ENCODE peak calls at places on chromosomes 16 and 17, in seven cellular contexts. One of them, this sample, is unnamed.

GRCh38 chr17:10737168-10737622 is 7.4 kb upstream of the TMEM220 start:
- DNase-seq in mesendoderm: peak; percentile 70
- DNase-seq in MM.1S: peak; percentile 12
- DNase-seq in neuronal stem cell: no peak
- DNase-seq in neural progenitor cell: peak; percentile 70
- DNase-seq in astrocyte: peak; percentile 29
- DNase-seq in SK-N-MC: no peak
- DNase-seq in this sample: no peak

GRCh38 chr16:81616321-81617020 is 162.6 kb upstream of the PLCG2 start:
- DNase-seq in mesendoderm: peak; percentile 70
- DNase-seq in SK-N-MC: no peak
- DNase-seq in astrocyte: peak; percentile 39
- DNase-seq in neural progenitor cell: peak; percentile 35
- DNase-seq in MM.1S: peak; percentile 72
- DNase-seq in neuronal stem cell: no peak
- DNase-seq in this sample: peak; percentile 91

GRCh38 chr16:87126403-87127025 is 190.7 kb downstream of the C16orf95 start:
- DNase-seq in MM.1S: no peak
- DNase-seq in astrocyte: no peak
- DNase-seq in neural progenitor cell: no peak
- DNase-seq in neuronal stem cell: no peak
- DNase-seq in SK-N-MC: no peak
- DNase-seq in mesendoderm: no peak
- DNase-seq in this sample: no peak

GRCh38 chr17:75830168-75831031 is 13.8 kb downstream of the UNC13D start:
- DNase-seq in neuronal stem cell: peak; percentile 44
- DNase-seq in mesendoderm: peak; percentile 85
- DNase-seq in astrocyte: no peak
- DNase-seq in MM.1S: no peak
- DNase-seq in neural progenitor cell: peak; percentile 71
- DNase-seq in SK-N-MC: no peak
- DNase-seq in this sample: peak; percentile 65

GRCh38 chr17:42773290-42774035 is at the start of gene VPS25:
- DNase-seq in neuronal stem cell: peak; percentile 68
- DNase-seq in astrocyte: peak; percentile 78
- DNase-seq in mesendoderm: peak; percentile 94
- DNase-seq in SK-N-MC: no peak
- DNase-seq in neural progenitor cell: peak; percentile 88
- DNase-seq in MM.1S: peak; percentile 85
- DNase-seq in this sample: peak; percentile 86

GRCh38 chr16:66220766-66221165 is 145.7 kb upstream of the CDH5 start:
- DNase-seq in MM.1S: no peak
- DNase-seq in astrocyte: no peak
- DNase-seq in neural progenitor cell: no peak
- DNase-seq in SK-N-MC: no peak
- DNase-seq in mesendoderm: no peak
- DNase-seq in neuronal stem cell: no peak
- DNase-seq in this sample: no peak

GRCh38 chr16:30948956-30949654 is at the start of gene ORAI3:
- DNase-seq in MM.1S: peak; percentile 63
- DNase-seq in neural progenitor cell: peak; percentile 84
- DNase-seq in mesendoderm: peak; percentile 74
- DNase-seq in neuronal stem cell: peak; percentile 54
- DNase-seq in SK-N-MC: no peak
- DNase-seq in astrocyte: no peak
- DNase-seq in this sample: peak; percentile 95

GRCh38 chr16:86585821-86586611 is 7.7 kb downstream of the FOXL1 start:
- DNase-seq in neural progenitor cell: no peak
- DNase-seq in astrocyte: peak; percentile 90
- DNase-seq in MM.1S: no peak
- DNase-seq in neuronal stem cell: no peak
- DNase-seq in SK-N-MC: no peak
- DNase-seq in mesendoderm: no peak
- DNase-seq in this sample: no peak

DNA sequence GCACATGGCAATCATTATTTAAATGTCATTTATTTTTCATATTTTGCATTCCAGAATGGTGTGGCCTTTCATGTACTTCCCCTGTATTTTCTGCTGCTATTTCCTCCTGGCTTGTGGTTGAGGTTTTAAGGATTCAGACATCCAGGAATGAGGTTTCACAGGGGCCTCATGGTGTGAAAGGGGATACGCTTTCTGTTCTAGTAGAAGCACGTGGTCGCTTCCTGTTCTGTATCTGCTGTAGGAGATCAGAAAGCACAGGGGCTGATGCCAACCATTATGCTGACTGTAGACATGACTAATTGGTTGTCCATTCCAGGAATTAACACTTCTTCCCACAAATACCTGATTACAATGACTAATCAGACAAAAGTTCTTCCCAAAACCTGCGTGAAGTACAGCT is 405.9 kb downstream of the SHISA9 start:
- DNase-seq in SK-N-MC: peak; percentile 44
- DNase-seq in neural progenitor cell: no peak
- DNase-seq in astrocyte: peak; percentile 96
- DNase-seq in MM.1S: no peak
- DNase-seq in neuronal stem cell: no peak
- DNase-seq in mesendoderm: peak; percentile 82
- DNase-seq in this sample: no peak
- H3K27ac ChIP-seq in SK-N-MC: no peak overlapping the region
- H3K27ac ChIP-seq in neural progenitor cell: no peak overlapping the region
- H3K27ac ChIP-seq in astrocyte: peak overlapping the region; percentile 74
- H3K27ac ChIP-seq in MM.1S: no peak overlapping the region
- H3K27ac ChIP-seq in neuronal stem cell: no peak overlapping the region
- H3K27ac ChIP-seq in mesendoderm: no peak overlapping the region
- H3K27ac ChIP-seq in this sample: no peak overlapping the region

GRCh38 chr16:49532873-49533272 is 159.3 kb downstream of the C16orf78 start:
- DNase-seq in mesendoderm: no peak
- DNase-seq in astrocyte: no peak
- DNase-seq in neuronal stem cell: no peak
- DNase-seq in SK-N-MC: no peak
- DNase-seq in MM.1S: no peak
- DNase-seq in neural progenitor cell: no peak
- DNase-seq in this sample: no peak
- H3K9ac ChIP-seq in mesendoderm: no peak overlapping the region
- H3K9ac ChIP-seq in astrocyte: no peak overlapping the region
- H3K9ac ChIP-seq in neuronal stem cell: no peak overlapping the region
- H3K9ac ChIP-seq in SK-N-MC: no peak overlapping the region
- H3K9ac ChIP-seq in MM.1S: no peak overlapping the region
- H3K9ac ChIP-seq in neural progenitor cell: no peak overlapping the region
- H3K9ac ChIP-seq in this sample: no peak overlapping the region

GRCh38 chr16:84892097-84892496 is 72.3 kb downstream of the CRISPLD2 start:
- DNase-seq in mesendoderm: no peak
- DNase-seq in astrocyte: no peak
- DNase-seq in MM.1S: no peak
- DNase-seq in SK-N-MC: no peak
- DNase-seq in neural progenitor cell: no peak
- DNase-seq in neuronal stem cell: no peak
- DNase-seq in this sample: no peak

GRCh38 chr16:84889066-84889465 is 69.3 kb downstream of the CRISPLD2 start:
- DNase-seq in mesendoderm: no peak
- DNase-seq in MM.1S: no peak
- DNase-seq in neuronal stem cell: no peak
- DNase-seq in astrocyte: no peak
- DNase-seq in SK-N-MC: no peak
- DNase-seq in neural progenitor cell: no peak
- DNase-seq in this sample: no peak

GRCh38 chr16:84888450-84888849 is 68.7 kb downstream of the CRISPLD2 start:
- DNase-seq in neural progenitor cell: no peak
- DNase-seq in neuronal stem cell: no peak
- DNase-seq in MM.1S: no peak
- DNase-seq in SK-N-MC: no peak
- DNase-seq in astrocyte: no peak
- DNase-seq in mesendoderm: no peak
- DNase-seq in this sample: no peak

GRCh38 chr16:84891149-84891795 is 71.5 kb downstream of the CRISPLD2 start:
- DNase-seq in astrocyte: no peak
- DNase-seq in neuronal stem cell: no peak
- DNase-seq in MM.1S: no peak
- DNase-seq in neural progenitor cell: peak; percentile 18
- DNase-seq in SK-N-MC: no peak
- DNase-seq in mesendoderm: no peak
- DNase-seq in this sample: peak; percentile 85

GRCh38 chr16:84890427-84890826 is 70.6 kb downstream of the CRISPLD2 start:
- DNase-seq in astrocyte: no peak
- DNase-seq in MM.1S: no peak
- DNase-seq in mesendoderm: no peak
- DNase-seq in SK-N-MC: no peak
- DNase-seq in neuronal stem cell: no peak
- DNase-seq in neural progenitor cell: no peak
- DNase-seq in this sample: no peak
- H3K27ac ChIP-seq in astrocyte: no peak overlapping the region
- H3K27ac ChIP-seq in MM.1S: no peak overlapping the region
- H3K27ac ChIP-seq in mesendoderm: no peak overlapping the region
- H3K27ac ChIP-seq in SK-N-MC: no peak overlapping the region
- H3K27ac ChIP-seq in neuronal stem cell: no peak overlapping the region
- H3K27ac ChIP-seq in neural progenitor cell: no peak overlapping the region
- H3K27ac ChIP-seq in this sample: no peak overlapping the region

GRCh38 chr17:80394629-80395216 is 20.2 kb upstream of the ENDOV start:
- DNase-seq in SK-N-MC: no peak
- DNase-seq in neuronal stem cell: no peak
- DNase-seq in mesendoderm: peak; percentile 54
- DNase-seq in neural progenitor cell: peak; percentile 25
- DNase-seq in MM.1S: no peak
- DNase-seq in astrocyte: no peak
- DNase-seq in this sample: no peak
- H3K9ac ChIP-seq in SK-N-MC: no peak overlapping the region
- H3K9ac ChIP-seq in neuronal stem cell: no peak overlapping the region
- H3K9ac ChIP-seq in mesendoderm: no peak overlapping the region
- H3K9ac ChIP-seq in neural progenitor cell: no peak overlapping the region
- H3K9ac ChIP-seq in MM.1S: no peak overlapping the region
- H3K9ac ChIP-seq in astrocyte: no peak overlapping the region
- H3K9ac ChIP-seq in this sample: no peak overlapping the region

GRCh38 chr17:19315104-19315503 is 47.4 kb downstream of the B9D1 start:
- DNase-seq in mesendoderm: no peak
- DNase-seq in neuronal stem cell: no peak
- DNase-seq in neural progenitor cell: no peak
- DNase-seq in astrocyte: no peak
- DNase-seq in MM.1S: no peak
- DNase-seq in SK-N-MC: no peak
- DNase-seq in this sample: no peak
- H3K27ac ChIP-seq in mesendoderm: no peak overlapping the region
- H3K27ac ChIP-seq in neuronal stem cell: no peak overlapping the region
- H3K27ac ChIP-seq in neural progenitor cell: no peak overlapping the region
- H3K27ac ChIP-seq in astrocyte: no peak overlapping the region
- H3K27ac ChIP-seq in MM.1S: no peak overlapping the region
- H3K27ac ChIP-seq in SK-N-MC: no peak overlapping the region
- H3K27ac ChIP-seq in this sample: no peak overlapping the region

This sample was measured in kidney.